ENCODE peak calls at places on chromosomes 13 and 19, in nine cellular contexts. F, T, I, C, M, X, V, O and N are unnamed samples.

GRCh38 chr19:2097330-2098327 is 914 bp downstream of the IZUMO4 start:
- DNase-seq in V (no peak), X (peak), M (no peak), I (peak), T (peak), F (peak), C (no peak), O (no peak), N (peak)

GRCh38 chr13:60230593-60230992 is 66.9 kb upstream of the DIAPH3 start:
- DNase-seq in M (no peak), O (no peak), F (no peak), X (no peak), I (no peak), T (no peak), V (peak), C (no peak), N (no peak)

GRCh38 chr13:43042410-43042921 is 19.1 kb downstream of the DNAJC15 start:
- DNase-seq in M (no peak), X (no peak), T (no peak), C (no peak), I (no peak), V (no peak), O (no peak), F (no peak), N (no peak)

GRCh38 chr19:53511933-53512374 is 26.0 kb upstream of the ZNF331 start:
- DNase-seq in V (peak), C (peak), X (peak), F (peak), I (no peak), M (peak), T (peak), O (no peak), N (peak)

GRCh38 chr13:97255515-97255999 is 33.4 kb downstream of the MBNL2 start:
- DNase-seq in T (no peak), F (no peak), O (no peak), V (no peak), I (no peak), X (no peak), M (no peak), C (no peak), N (no peak)

GRCh38 chr19:13621413-13621812 is 115.1 kb upstream of the CACNA1A start:
- DNase-seq in T (no peak), C (peak), O (no peak), X (no peak), F (no peak), V (no peak), M (peak), I (no peak), N (no peak)

GRCh38 chr13:71303144-71303543 is 563.9 kb downstream of the DACH1 start:
- DNase-seq in C (no peak), V (no peak), T (no peak), O (no peak), M (no peak), X (no peak), I (no peak), F (no peak), N (no peak)

GRCh38 chr19:10290876-10291553 is 1.3 kb downstream of the ICAM5 start:
- DNase-seq in M (no peak), V (peak), I (no peak), C (no peak), X (peak), T (no peak), O (peak), F (peak), N (no peak)

GRCh38 chr13:85864963-85865530 is 65.8 kb upstream of the SLITRK6 start:
- DNase-seq in M (no peak), I (no peak), X (no peak), V (peak), F (no peak), T (no peak), O (no peak), C (no peak), N (no peak)

GRCh38 chr19:5070922-5071321 is 102.0 kb downstream of the KDM4B start:
- DNase-seq in X (no peak), C (no peak), M (no peak), F (no peak), O (no peak), T (no peak), V (no peak), I (no peak), N (no peak)
- TF ChIP-seq POLR2AphosphoS5 in X (no peak), C (no peak), M (no peak), F (no peak), O (no peak), T (no peak), V (no peak), I (no peak), N (no peak)

GRCh38 chr19:808176-808741 is 11.0 kb downstream of the PTBP1 start:
- DNase-seq in M (no peak), I (peak), O (no peak), T (no peak), F (no peak), V (peak), C (no peak), X (no peak), N (no peak)
- TF ChIP-seq POLR2AphosphoS5 in M (no peak), I (peak), O (no peak), T (no peak), F (no peak), V (no peak), C (no peak), X (peak), N (no peak)

GRCh38 chr19:49499030-49499670 is 2.9 kb downstream of the RPS11 start:
- DNase-seq in F (no peak), V (no peak), M (no peak), X (no peak), O (no peak), C (no peak), I (no peak), T (no peak), N (no peak)

GRCh38 chr19:49496574-49497008 is 357 bp downstream of the RPS11 start:
- DNase-seq in C (no peak), M (no peak), V (no peak), X (no peak), I (no peak), T (no peak), F (no peak), O (no peak), N (no peak)

GRCh38 chr19:49498475-49498874 is 2.2 kb downstream of the RPS11 start:
- DNase-seq in V (no peak), F (no peak), T (no peak), I (no peak), M (no peak), C (no peak), X (no peak), O (no peak), N (no peak)

GRCh38 chr19:49497790-49498106 is 1.5 kb downstream of the RPS11 start:
- DNase-seq in X (no peak), O (no peak), T (no peak), M (no peak), F (no peak), I (no peak), V (no peak), C (no peak), N (no peak)

DNA sequence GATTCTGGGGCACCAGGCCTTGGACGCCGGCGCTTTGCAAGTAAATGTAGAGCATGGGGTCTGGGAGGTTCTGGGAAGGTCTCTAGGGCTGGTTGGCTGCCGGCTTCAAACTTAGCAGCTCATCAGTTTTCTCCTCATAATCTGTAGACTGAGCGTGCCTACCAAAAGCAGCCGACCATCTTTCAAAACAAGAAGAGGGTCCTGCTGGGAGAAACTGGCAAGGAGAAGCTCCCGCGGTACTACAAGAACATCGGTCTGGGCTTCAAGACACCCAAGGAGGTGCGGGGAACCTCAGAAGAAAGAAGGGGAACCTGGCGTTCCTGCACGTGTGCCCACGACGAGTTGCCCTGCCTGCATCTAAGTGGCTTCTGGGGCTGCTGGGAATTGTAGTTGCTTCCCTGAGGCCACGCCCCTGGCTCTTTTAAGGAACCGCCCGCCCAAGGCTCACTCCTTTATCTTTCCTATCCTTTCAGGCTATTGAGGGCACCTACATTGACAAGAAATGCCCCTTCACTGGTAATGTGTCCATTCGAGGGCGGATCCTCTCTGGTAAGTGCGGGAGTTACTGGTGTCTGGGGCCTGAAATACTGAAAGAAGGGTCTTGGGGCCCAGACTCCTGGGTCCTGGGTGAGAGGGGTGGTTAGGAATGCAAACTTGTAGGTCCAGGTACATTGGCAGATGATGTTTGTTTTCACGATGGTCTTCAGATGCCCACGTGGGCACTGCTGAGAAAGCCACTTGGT is 984 bp downstream of the RPS11 start:
- DNase-seq in M (no peak), O (peak), V (peak), C (no peak), T (peak), X (no peak), F (peak), I (peak), N (no peak)
- TF ChIP-seq POLR2AphosphoS5 in M (no peak), O (no peak), V (peak), C (no peak), T (no peak), X (peak), F (peak), I (peak), N (peak)

GRCh38 chr13:68708336-68708908 is 1399.2 kb upstream of the ATXN8OS start:
- DNase-seq in T (no peak), X (no peak), V (no peak), F (no peak), C (no peak), O (no peak), I (no peak), M (no peak), N (no peak)
- TF ChIP-seq POLR2AphosphoS5 in T (no peak), X (no peak), V (no peak), F (no peak), C (no peak), O (no peak), I (no peak), M (no peak), N (no peak)